ENCODE peak calls at places on chromosomes 6 and 20, in six cellular contexts. Z is HL-60, O is lung, H is neuronal stem cell, I is psoas muscle, E is fibroblast of villous mesenchyme. X is an unnamed sample.

GRCh38 chr6:81750201-81750600 is 2.3 kb downstream of the TENT5A start:
- DNase-seq in Z (no peak), I (no peak), O (no peak), H (no peak), E (no peak), X (no peak)

GRCh38 chr6:30135757-30136156 is at the start of gene TRIM40:
- DNase-seq in O (no peak), H (no peak), E (no peak), I (no peak), Z (no peak), X (no peak)

GRCh38 chr6:36039113-36039512 is 11.5 kb downstream of the MAPK14 start:
- DNase-seq in H (no peak), E (no peak), Z (no peak), I (no peak), O (no peak), X (no peak)

GRCh38 chr6:108563292-108563691 is 2.6 kb downstream of the FOXO3 start:
- DNase-seq in E (no peak), O (no peak), I (no peak), H (no peak), Z (no peak), X (no peak)

GRCh38 chr20:45400346-45401031 is 7.6 kb upstream of the DBNDD2 start:
- DNase-seq in H (no peak), E (no peak), O (no peak), Z (no peak), I (no peak), X (no peak)

GRCh38 chr6:90263653-90264052 is 33.0 kb downstream of the BACH2 start:
- DNase-seq in Z (no peak), I (no peak), E (peak; percentile 75), H (no peak), O (no peak), X (no peak)

GRCh38 chr20:25987073-25987927 is 290.6 kb upstream of the ZNF337 start:
- DNase-seq in Z (peak; percentile 13), E (peak; percentile 33), O (no peak), I (peak; percentile 30), H (no peak), X (peak; percentile 53)

GRCh38 chr6:41462980-41463930 is 82.9 kb upstream of the FOXP4 start:
- DNase-seq in E (peak; percentile 81), O (peak; percentile 74), Z (peak; percentile 18), I (peak; percentile 66), H (no peak), X (peak; percentile 58)

GRCh38 chr6:44006872-44007303 is 120.4 kb downstream of the MRPL14 start:
- DNase-seq in E (no peak), O (no peak), Z (no peak), I (no peak), H (no peak), X (no peak)

GRCh38 chr6:41439524-41440418 is 104.4 kb downstream of the NCR2 start:
- DNase-seq in Z (peak; percentile 67), I (no peak), O (no peak), E (no peak), H (no peak), X (no peak)

GRCh38 chr20:5608448-5609161 is 141.6 kb upstream of the SHLD1 start:
- DNase-seq in I (no peak), E (peak; percentile 59), O (no peak), Z (peak; percentile 9), H (no peak), X (no peak)

GRCh38 chr6:144372116-144372515 is 87.0 kb downstream of the UTRN start:
- DNase-seq in H (no peak), I (no peak), E (no peak), O (no peak), Z (no peak), X (no peak)

GRCh38 chr6:150573041-150573681 is 26.5 kb upstream of the PLEKHG1 start:
- DNase-seq in I (no peak), E (peak; percentile 13), Z (no peak), O (no peak), H (peak; percentile 20), X (no peak)

GRCh38 chr20:31562241-31562640 is 42.8 kb upstream of the ID1 start:
- DNase-seq in Z (no peak), H (no peak), I (no peak), E (no peak), O (no peak), X (no peak)

GRCh38 chr20:45113865-45114264 is 1.1 kb downstream of the WFDC5 start:
- DNase-seq in I (no peak), O (peak; percentile 3), Z (no peak), E (no peak), H (no peak), X (no peak)

GRCh38 chr6:64547594-64548268 is 912.1 kb downstream of the PHF3 start:
- DNase-seq in H (no peak), Z (no peak), E (no peak), I (no peak), O (no peak), X (no peak)

GRCh38 chr6:141103246-141103645 is 1029.5 kb upstream of the GJE1 start:
- DNase-seq in O (no peak), Z (no peak), I (no peak), E (no peak), H (no peak), X (no peak)

GRCh38 chr6:89776583-89777233 is 42.9 kb downstream of the MDN1 start:
- DNase-seq in Z (no peak), E (no peak), H (no peak), O (no peak), I (no peak), X (no peak)

GRCh38 chr6:90000864-90001731 is 106.8 kb downstream of the GJA10 start:
- DNase-seq in O (no peak), Z (no peak), E (no peak), H (no peak), I (no peak), X (no peak)

GRCh38 chr20:44065401-44066340 is 121.3 kb downstream of the JPH2 start:
- DNase-seq in H (no peak), E (no peak), Z (no peak), O (no peak), I (no peak), X (no peak)

GRCh38 chr20:44068311-44068710 is 118.7 kb downstream of the JPH2 start:
- DNase-seq in I (no peak), O (no peak), E (no peak), Z (no peak), H (no peak), X (no peak)

GRCh38 chr20:44066645-44067606 is 120.1 kb downstream of the JPH2 start:
- DNase-seq in O (no peak), Z (no peak), H (no peak), E (no peak), I (no peak), X (peak; percentile 21)

GRCh38 chr20:44067650-44068081 is 119.3 kb downstream of the JPH2 start:
- DNase-seq in I (no peak), H (no peak), E (no peak), O (no peak), Z (no peak), X (no peak)

GRCh38 chr20:44064501-44065400 is 122.2 kb downstream of the JPH2 start:
- DNase-seq in O (no peak), I (no peak), E (no peak), H (no peak), Z (no peak), X (no peak)
- H3K4me3 ChIP-seq in O (no peak overlapping the region), I (no peak overlapping the region), E (no peak overlapping the region), H (no peak overlapping the region), Z (no peak overlapping the region), X (no peak overlapping the region)

GRCh38 chr6:33579828-33580714 is at the start of gene BAK1:
- DNase-seq in Z (peak; percentile 93), E (peak; percentile 92), H (peak; percentile 81), I (peak; percentile 89), O (peak; percentile 91), X (peak; percentile 95)
- H3K4me3 ChIP-seq in Z (peak within 1 kb of the TSS; percentile 78), E (peak within 1 kb of the TSS; percentile 85), H (peak within 1 kb of the TSS; percentile 90), I (peak within 1 kb of the TSS; percentile 89), O (peak within 1 kb of the TSS; percentile 78), X (peak within 1 kb of the TSS; percentile 88)

GRCh38 chr6:7697432-7697819 is 28.5 kb upstream of the BMP6 start:
- DNase-seq in H (no peak), Z (no peak), I (no peak), E (no peak), O (no peak), X (no peak)
- H3K4me3 ChIP-seq in H (no peak overlapping the region), Z (no peak overlapping the region), I (no peak overlapping the region), E (no peak overlapping the region), O (no peak overlapping the region), X (no peak overlapping the region)

DNA sequence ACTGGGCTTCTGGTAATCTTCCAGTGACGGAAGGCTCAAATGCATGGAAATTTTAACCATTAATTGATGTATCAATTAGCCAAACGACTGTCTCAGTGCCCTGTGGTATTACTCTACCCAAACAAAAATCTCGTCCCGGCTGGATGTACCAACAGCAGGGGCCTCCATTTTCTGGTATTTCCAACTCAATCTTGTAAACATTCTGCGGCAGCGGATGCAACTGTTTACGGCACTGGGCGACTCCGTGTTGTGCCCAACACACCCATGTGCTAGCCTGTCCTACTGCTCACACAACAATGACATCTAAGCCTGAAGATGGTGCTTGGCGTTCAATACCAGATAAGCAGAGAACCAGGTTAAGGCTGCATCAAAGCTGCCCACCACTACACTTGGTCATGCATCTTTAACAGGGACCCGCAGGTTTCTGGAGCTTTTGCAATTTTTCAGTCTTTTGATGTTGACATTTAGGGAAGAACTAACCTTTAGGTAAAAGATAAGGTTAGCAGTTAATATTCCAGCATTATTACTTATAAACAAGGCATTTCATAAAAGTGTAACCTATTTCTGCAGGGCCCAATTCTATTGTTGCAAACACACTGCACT is 1.2 kb downstream of the FAXC start:
- DNase-seq in H (no peak), I (no peak), Z (no peak), O (no peak), E (no peak), X (no peak)
- H3K4me3 ChIP-seq in H (peak overlapping the region; percentile 73), I (no peak overlapping the region), Z (no peak overlapping the region), O (no peak overlapping the region), E (no peak overlapping the region), X (peak overlapping the region; percentile 62)

DNA sequence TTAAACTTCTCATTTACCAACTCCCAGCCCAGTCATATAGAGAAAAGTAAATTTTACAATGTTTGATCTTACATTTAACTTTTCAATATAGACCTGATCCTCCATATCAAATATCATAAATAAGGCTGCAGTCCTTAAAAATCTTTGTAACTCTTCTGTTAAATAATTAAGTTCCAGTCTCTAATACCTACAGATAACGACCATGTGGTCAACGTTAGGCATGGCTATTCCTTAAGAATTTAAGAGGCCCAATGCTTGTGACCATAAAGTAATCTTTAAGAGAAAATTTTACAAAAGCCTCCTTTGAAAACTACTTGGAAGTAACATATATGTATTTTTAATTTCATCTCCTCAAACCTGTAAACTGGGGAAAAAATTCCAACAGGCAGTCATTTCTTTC is 1.6 kb downstream of the FBXO5 start:
- DNase-seq in H (no peak), I (no peak), O (no peak), E (no peak), Z (no peak), X (no peak)
- H3K4me3 ChIP-seq in H (peak overlapping the region; percentile 77), I (no peak overlapping the region), O (no peak overlapping the region), E (peak overlapping the region; percentile 85), Z (peak overlapping the region; percentile 97), X (no peak overlapping the region)

GRCh38 chr6:165807249-165807951 is 144.4 kb upstream of the PDE10A start:
- DNase-seq in O (no peak), Z (no peak), I (no peak), E (peak; percentile 17), H (no peak), X (no peak)
- H3K4me3 ChIP-seq in O (no peak overlapping the region), Z (no peak overlapping the region), I (no peak overlapping the region), E (no peak overlapping the region), H (no peak overlapping the region), X (no peak overlapping the region)